ENCODE peak calls at places on chromosomes 11 and 22, in seven cellular contexts. W is sciatic nerve, I is endothelial cell, J is GM06990, D is neural crest cell, S is occipital lobe, Q is frontal cortex. Y is an unnamed sample.

GRCh38 chr22:47393191-47393590 is 630.7 kb downstream of the TBC1D22A start:
- DNase-seq in W (no peak), I (no peak), J (no peak), D (no peak), S (no peak), Q (no peak), Y (peak; percentile 43)

GRCh38 chr22:30045901-30046715 is 34.2 kb upstream of the HORMAD2 start:
- DNase-seq in W (no peak), I (no peak), J (no peak), D (no peak), S (no peak), Q (no peak), Y (no peak)

GRCh38 chr22:39553429-39553828 is 17.1 kb upstream of the CACNA1I start:
- DNase-seq in W (no peak), I (no peak), J (no peak), D (no peak), S (no peak), Q (no peak), Y (peak; percentile 1)

GRCh38 chr11:405323-405975 is 9.3 kb downstream of the SIGIRR start:
- DNase-seq in W (no peak), I (no peak), J (no peak), D (no peak), S (no peak), Q (no peak), Y (peak; percentile 86)

GRCh38 chr11:64060861-64061444 is 25.2 kb downstream of the FLRT1 start:
- DNase-seq in W (no peak), I (peak; percentile 70), J (peak; percentile 41), D (peak; percentile 58), S (peak; percentile 29), Q (peak; percentile 87), Y (peak; percentile 83)

GRCh38 chr11:64757549-64758329 is 2.0 kb downstream of the PYGM start:
- DNase-seq in W (peak; percentile 53), I (no peak), J (no peak), D (no peak), S (no peak), Q (no peak), Y (peak; percentile 32)

GRCh38 chr22:35342390-35342789 is 38.5 kb upstream of the HMOX1 start:
- DNase-seq in W (no peak), I (no peak), J (no peak), D (no peak), S (no peak), Q (no peak), Y (peak; percentile 33)

GRCh38 chr11:129286813-129287212 is 88.8 kb upstream of the BARX2 start:
- DNase-seq in W (no peak), I (no peak), J (no peak), D (no peak), S (no peak), Q (no peak), Y (no peak)

GRCh38 chr22:46934746-46935491 is 172.5 kb downstream of the TBC1D22A start:
- DNase-seq in W (no peak), I (no peak), J (peak; percentile 31), D (no peak), S (no peak), Q (no peak), Y (peak; percentile 3)

GRCh38 chr11:61745796-61746653 is 6.4 kb upstream of the MYRF start:
- DNase-seq in W (no peak), I (no peak), J (no peak), D (no peak), S (no peak), Q (no peak), Y (no peak)

GRCh38 chr11:17595526-17596309 is 48.7 kb downstream of the OTOG start:
- DNase-seq in W (peak; percentile 40), I (peak; percentile 0), J (no peak), D (no peak), S (no peak), Q (no peak), Y (no peak)

GRCh38 chr11:92295175-92296137 is 70.8 kb downstream of the FAT3 start:
- DNase-seq in W (no peak), I (no peak), J (no peak), D (no peak), S (no peak), Q (no peak), Y (no peak)

GRCh38 chr11:132980721-132981120 is 551.6 kb downstream of the OPCML start:
- DNase-seq in W (no peak), I (no peak), J (no peak), D (no peak), S (no peak), Q (no peak), Y (no peak)

GRCh38 chr11:70503201-70503877 is 105.0 kb downstream of the CTTN start:
- DNase-seq in W (no peak), I (no peak), J (no peak), D (no peak), S (no peak), Q (no peak), Y (peak; percentile 31)

GRCh38 chr22:20653795-20654342 is 120.0 kb upstream of the SERPIND1 start:
- DNase-seq in W (no peak), I (no peak), J (no peak), D (no peak), S (no peak), Q (no peak), Y (no peak)

GRCh38 chr11:128632151-128632791 is 44.9 kb upstream of the ETS1 start:
- DNase-seq in W (no peak), I (peak; percentile 61), J (no peak), D (peak; percentile 43), S (no peak), Q (no peak), Y (no peak)

GRCh38 chr11:64415286-64415685 is 56.3 kb downstream of the RPS6KA4 start:
- DNase-seq in W (no peak), I (peak; percentile 17), J (no peak), D (no peak), S (no peak), Q (no peak), Y (no peak)

GRCh38 chr22:45335854-45336492 is 26.2 kb downstream of the FAM118A start:
- DNase-seq in W (no peak), I (no peak), J (no peak), D (no peak), S (no peak), Q (no peak), Y (no peak)

GRCh38 chr11:130522284-130522961 is 74.0 kb downstream of the ADAMTS15 start:
- DNase-seq in W (peak; percentile 92), I (no peak), J (no peak), D (peak; percentile 22), S (peak; percentile 34), Q (no peak), Y (peak; percentile 94)

Y was measured in Right ventricle myocardium inferior.